ENCODE peak calls at places on chromosome 16, in nine cellular contexts. One of them, this sample, is unnamed.
A peak's percentile ranks its signal among the peaks of the same experiment; 100 is the strongest.

GRCh38 chr16:65114527-65114926 is 7.3 kb downstream of the CDH11 start:
- DNase-seq in Right ventricle myocardium superior: no peak
- DNase-seq in neural progenitor cell: no peak
- DNase-seq in astrocyte of the hippocampus: peak; percentile 46
- DNase-seq in naive thymus-derived CD8-positive, alpha-beta T cell: no peak
- DNase-seq in DMS153: no peak
- DNase-seq in activated T-helper 1 cell treated with anti-CD3 and anti-CD28 coated beads, Interleukin-12 subunit alpha, Interleukin-12 subunit beta, Interleukin-2, Interleukin-4 antibody, amounts not matched to agents 30 ng/mL and 10 ng/mL and 1 ng/mL, durations not matched to agents 14 hours and 24 hours and 36 hours: no peak
- DNase-seq in tibial nerve: no peak
- DNase-seq in GM23338: no peak
- DNase-seq in this sample: no peak

GRCh38 chr16:73059779-73060178 is 11.9 kb upstream of the ZFHX3 start:
- DNase-seq in Right ventricle myocardium superior: no peak
- DNase-seq in neural progenitor cell: no peak
- DNase-seq in astrocyte of the hippocampus: peak; percentile 21
- DNase-seq in naive thymus-derived CD8-positive, alpha-beta T cell: no peak
- DNase-seq in DMS153: no peak
- DNase-seq in activated T-helper 1 cell treated with anti-CD3 and anti-CD28 coated beads, Interleukin-12 subunit alpha, Interleukin-12 subunit beta, Interleukin-2, Interleukin-4 antibody, amounts not matched to agents 30 ng/mL and 10 ng/mL and 1 ng/mL, durations not matched to agents 14 hours and 24 hours and 36 hours: no peak
- DNase-seq in tibial nerve: no peak
- DNase-seq in GM23338: no peak
- DNase-seq in this sample: no peak

GRCh38 chr16:51153275-51153991 is 2.4 kb upstream of the SALL1 start:
- DNase-seq in Right ventricle myocardium superior: no peak
- DNase-seq in neural progenitor cell: peak; percentile 76
- DNase-seq in astrocyte of the hippocampus: peak; percentile 70
- DNase-seq in naive thymus-derived CD8-positive, alpha-beta T cell: no peak
- DNase-seq in DMS153: no peak
- DNase-seq in activated T-helper 1 cell treated with anti-CD3 and anti-CD28 coated beads, Interleukin-12 subunit alpha, Interleukin-12 subunit beta, Interleukin-2, Interleukin-4 antibody, amounts not matched to agents 30 ng/mL and 10 ng/mL and 1 ng/mL, durations not matched to agents 14 hours and 24 hours and 36 hours: no peak
- DNase-seq in tibial nerve: no peak
- DNase-seq in GM23338: peak; percentile 62
- DNase-seq in this sample: no peak

GRCh38 chr16:73125860-73126259 is 77.9 kb upstream of the ZFHX3 start:
- DNase-seq in Right ventricle myocardium superior: no peak
- DNase-seq in neural progenitor cell: no peak
- DNase-seq in astrocyte of the hippocampus: peak; percentile 45
- DNase-seq in naive thymus-derived CD8-positive, alpha-beta T cell: no peak
- DNase-seq in DMS153: no peak
- DNase-seq in activated T-helper 1 cell treated with anti-CD3 and anti-CD28 coated beads, Interleukin-12 subunit alpha, Interleukin-12 subunit beta, Interleukin-2, Interleukin-4 antibody, amounts not matched to agents 30 ng/mL and 10 ng/mL and 1 ng/mL, durations not matched to agents 14 hours and 24 hours and 36 hours: no peak
- DNase-seq in tibial nerve: no peak
- DNase-seq in GM23338: no peak
- DNase-seq in this sample: no peak

GRCh38 chr16:56203052-56203451 is 11.8 kb downstream of the GNAO1 start:
- DNase-seq in Right ventricle myocardium superior: peak; percentile 50
- DNase-seq in neural progenitor cell: peak; percentile 56
- DNase-seq in astrocyte of the hippocampus: no peak
- DNase-seq in naive thymus-derived CD8-positive, alpha-beta T cell: no peak
- DNase-seq in DMS153: no peak
- DNase-seq in activated T-helper 1 cell treated with anti-CD3 and anti-CD28 coated beads, Interleukin-12 subunit alpha, Interleukin-12 subunit beta, Interleukin-2, Interleukin-4 antibody, amounts not matched to agents 30 ng/mL and 10 ng/mL and 1 ng/mL, durations not matched to agents 14 hours and 24 hours and 36 hours: peak; percentile 37
- DNase-seq in tibial nerve: no peak
- DNase-seq in GM23338: peak; percentile 79
- DNase-seq in this sample: peak; percentile 47

GRCh38 chr16:35744084-35744483 is 2284.7 kb downstream of the TP53TG3F start:
- DNase-seq in Right ventricle myocardium superior: no peak
- DNase-seq in neural progenitor cell: no peak
- DNase-seq in astrocyte of the hippocampus: no peak
- DNase-seq in naive thymus-derived CD8-positive, alpha-beta T cell: no peak
- DNase-seq in DMS153: no peak
- DNase-seq in activated T-helper 1 cell treated with anti-CD3 and anti-CD28 coated beads, Interleukin-12 subunit alpha, Interleukin-12 subunit beta, Interleukin-2, Interleukin-4 antibody, amounts not matched to agents 30 ng/mL and 10 ng/mL and 1 ng/mL, durations not matched to agents 14 hours and 24 hours and 36 hours: no peak
- DNase-seq in tibial nerve: no peak
- DNase-seq in GM23338: no peak
- DNase-seq in this sample: no peak

GRCh38 chr16:23998771-23999170 is 163.0 kb downstream of the PRKCB start:
- DNase-seq in Right ventricle myocardium superior: no peak
- DNase-seq in neural progenitor cell: no peak
- DNase-seq in astrocyte of the hippocampus: no peak
- DNase-seq in naive thymus-derived CD8-positive, alpha-beta T cell: no peak
- DNase-seq in DMS153: no peak
- DNase-seq in activated T-helper 1 cell treated with anti-CD3 and anti-CD28 coated beads, Interleukin-12 subunit alpha, Interleukin-12 subunit beta, Interleukin-2, Interleukin-4 antibody, amounts not matched to agents 30 ng/mL and 10 ng/mL and 1 ng/mL, durations not matched to agents 14 hours and 24 hours and 36 hours: no peak
- DNase-seq in tibial nerve: no peak
- DNase-seq in GM23338: no peak
- DNase-seq in this sample: no peak

GRCh38 chr16:30041841-30042240 is 10.8 kb upstream of the TLCD3B start:
- DNase-seq in Right ventricle myocardium superior: no peak
- DNase-seq in neural progenitor cell: no peak
- DNase-seq in astrocyte of the hippocampus: no peak
- DNase-seq in naive thymus-derived CD8-positive, alpha-beta T cell: no peak
- DNase-seq in DMS153: no peak
- DNase-seq in activated T-helper 1 cell treated with anti-CD3 and anti-CD28 coated beads, Interleukin-12 subunit alpha, Interleukin-12 subunit beta, Interleukin-2, Interleukin-4 antibody, amounts not matched to agents 30 ng/mL and 10 ng/mL and 1 ng/mL, durations not matched to agents 14 hours and 24 hours and 36 hours: no peak
- DNase-seq in tibial nerve: peak; percentile 16
- DNase-seq in GM23338: peak; percentile 40
- DNase-seq in this sample: no peak

GRCh38 chr16:62363451-62363850 is 327.2 kb upstream of the CDH8 start:
- DNase-seq in Right ventricle myocardium superior: no peak
- DNase-seq in neural progenitor cell: peak; percentile 73
- DNase-seq in astrocyte of the hippocampus: peak; percentile 39
- DNase-seq in naive thymus-derived CD8-positive, alpha-beta T cell: no peak
- DNase-seq in DMS153: no peak
- DNase-seq in activated T-helper 1 cell treated with anti-CD3 and anti-CD28 coated beads, Interleukin-12 subunit alpha, Interleukin-12 subunit beta, Interleukin-2, Interleukin-4 antibody, amounts not matched to agents 30 ng/mL and 10 ng/mL and 1 ng/mL, durations not matched to agents 14 hours and 24 hours and 36 hours: no peak
- DNase-seq in tibial nerve: no peak
- DNase-seq in GM23338: peak; percentile 74
- DNase-seq in this sample: no peak

GRCh38 chr16:81600275-81600674 is 155.7 kb downstream of the CMIP start:
- DNase-seq in Right ventricle myocardium superior: no peak
- DNase-seq in neural progenitor cell: peak; percentile 35
- DNase-seq in astrocyte of the hippocampus: peak; percentile 88
- DNase-seq in naive thymus-derived CD8-positive, alpha-beta T cell: no peak
- DNase-seq in DMS153: no peak
- DNase-seq in activated T-helper 1 cell treated with anti-CD3 and anti-CD28 coated beads, Interleukin-12 subunit alpha, Interleukin-12 subunit beta, Interleukin-2, Interleukin-4 antibody, amounts not matched to agents 30 ng/mL and 10 ng/mL and 1 ng/mL, durations not matched to agents 14 hours and 24 hours and 36 hours: no peak
- DNase-seq in tibial nerve: no peak
- DNase-seq in GM23338: no peak
- DNase-seq in this sample: no peak

GRCh38 chr16:46688657-46689491 is at the start of gene VPS35:
- DNase-seq in Right ventricle myocardium superior: peak; percentile 100
- DNase-seq in neural progenitor cell: peak; percentile 100
- DNase-seq in astrocyte of the hippocampus: peak; percentile 99
- DNase-seq in naive thymus-derived CD8-positive, alpha-beta T cell: peak; percentile 100
- DNase-seq in DMS153: peak; percentile 87
- DNase-seq in activated T-helper 1 cell treated with anti-CD3 and anti-CD28 coated beads, Interleukin-12 subunit alpha, Interleukin-12 subunit beta, Interleukin-2, Interleukin-4 antibody, amounts not matched to agents 30 ng/mL and 10 ng/mL and 1 ng/mL, durations not matched to agents 14 hours and 24 hours and 36 hours: peak; percentile 100
- DNase-seq in tibial nerve: peak; percentile 100
- DNase-seq in GM23338: peak; percentile 99
- DNase-seq in this sample: peak; percentile 100

GRCh38 chr16:15798671-15799070 is 58.2 kb downstream of the MYH11 start:
- DNase-seq in Right ventricle myocardium superior: no peak
- DNase-seq in neural progenitor cell: no peak
- DNase-seq in astrocyte of the hippocampus: no peak
- DNase-seq in naive thymus-derived CD8-positive, alpha-beta T cell: no peak
- DNase-seq in DMS153: no peak
- DNase-seq in activated T-helper 1 cell treated with anti-CD3 and anti-CD28 coated beads, Interleukin-12 subunit alpha, Interleukin-12 subunit beta, Interleukin-2, Interleukin-4 antibody, amounts not matched to agents 30 ng/mL and 10 ng/mL and 1 ng/mL, durations not matched to agents 14 hours and 24 hours and 36 hours: no peak
- DNase-seq in tibial nerve: no peak
- DNase-seq in GM23338: no peak
- DNase-seq in this sample: no peak

GRCh38 chr16:85372627-85373372 is 240.3 kb upstream of the GSE1 start:
- DNase-seq in Right ventricle myocardium superior: no peak
- DNase-seq in neural progenitor cell: no peak
- DNase-seq in astrocyte of the hippocampus: peak; percentile 75
- DNase-seq in naive thymus-derived CD8-positive, alpha-beta T cell: no peak
- DNase-seq in DMS153: no peak
- DNase-seq in activated T-helper 1 cell treated with anti-CD3 and anti-CD28 coated beads, Interleukin-12 subunit alpha, Interleukin-12 subunit beta, Interleukin-2, Interleukin-4 antibody, amounts not matched to agents 30 ng/mL and 10 ng/mL and 1 ng/mL, durations not matched to agents 14 hours and 24 hours and 36 hours: no peak
- DNase-seq in tibial nerve: no peak
- DNase-seq in GM23338: no peak
- DNase-seq in this sample: no peak

GRCh38 chr16:28289939-28290862 is 2.1 kb upstream of the SBK1 start:
- DNase-seq in Right ventricle myocardium superior: no peak
- DNase-seq in neural progenitor cell: no peak
- DNase-seq in astrocyte of the hippocampus: no peak
- DNase-seq in naive thymus-derived CD8-positive, alpha-beta T cell: no peak
- DNase-seq in DMS153: no peak
- DNase-seq in activated T-helper 1 cell treated with anti-CD3 and anti-CD28 coated beads, Interleukin-12 subunit alpha, Interleukin-12 subunit beta, Interleukin-2, Interleukin-4 antibody, amounts not matched to agents 30 ng/mL and 10 ng/mL and 1 ng/mL, durations not matched to agents 14 hours and 24 hours and 36 hours: no peak
- DNase-seq in tibial nerve: no peak
- DNase-seq in GM23338: no peak
- DNase-seq in this sample: no peak

GRCh38 chr16:1533443-1533951 is at the start of gene TMEM204:
- DNase-seq in Right ventricle myocardium superior: peak; percentile 87
- DNase-seq in neural progenitor cell: no peak
- DNase-seq in astrocyte of the hippocampus: no peak
- DNase-seq in naive thymus-derived CD8-positive, alpha-beta T cell: peak; percentile 63
- DNase-seq in DMS153: no peak
- DNase-seq in activated T-helper 1 cell treated with anti-CD3 and anti-CD28 coated beads, Interleukin-12 subunit alpha, Interleukin-12 subunit beta, Interleukin-2, Interleukin-4 antibody, amounts not matched to agents 30 ng/mL and 10 ng/mL and 1 ng/mL, durations not matched to agents 14 hours and 24 hours and 36 hours: peak; percentile 47
- DNase-seq in tibial nerve: peak; percentile 49
- DNase-seq in GM23338: peak; percentile 33
- DNase-seq in this sample: peak; percentile 52

GRCh38 chr16:58836427-58836826 is 102.3 kb upstream of the GOT2 start:
- DNase-seq in Right ventricle myocardium superior: no peak
- DNase-seq in neural progenitor cell: no peak
- DNase-seq in astrocyte of the hippocampus: no peak
- DNase-seq in naive thymus-derived CD8-positive, alpha-beta T cell: no peak
- DNase-seq in DMS153: no peak
- DNase-seq in activated T-helper 1 cell treated with anti-CD3 and anti-CD28 coated beads, Interleukin-12 subunit alpha, Interleukin-12 subunit beta, Interleukin-2, Interleukin-4 antibody, amounts not matched to agents 30 ng/mL and 10 ng/mL and 1 ng/mL, durations not matched to agents 14 hours and 24 hours and 36 hours: no peak
- DNase-seq in tibial nerve: no peak
- DNase-seq in GM23338: peak; percentile 4
- DNase-seq in this sample: no peak

GRCh38 chr16:10981697-10982216 is 37.4 kb downstream of the CLEC16A start:
- DNase-seq in Right ventricle myocardium superior: no peak
- DNase-seq in neural progenitor cell: no peak
- DNase-seq in astrocyte of the hippocampus: no peak
- DNase-seq in naive thymus-derived CD8-positive, alpha-beta T cell: no peak
- DNase-seq in DMS153: no peak
- DNase-seq in activated T-helper 1 cell treated with anti-CD3 and anti-CD28 coated beads, Interleukin-12 subunit alpha, Interleukin-12 subunit beta, Interleukin-2, Interleukin-4 antibody, amounts not matched to agents 30 ng/mL and 10 ng/mL and 1 ng/mL, durations not matched to agents 14 hours and 24 hours and 36 hours: peak; percentile 34
- DNase-seq in tibial nerve: no peak
- DNase-seq in GM23338: peak; percentile 73
- DNase-seq in this sample: peak; percentile 33

GRCh38 chr16:70659546-70659945 is 13.2 kb downstream of the IL34 start:
- DNase-seq in Right ventricle myocardium superior: no peak
- DNase-seq in neural progenitor cell: no peak
- DNase-seq in astrocyte of the hippocampus: no peak
- DNase-seq in naive thymus-derived CD8-positive, alpha-beta T cell: no peak
- DNase-seq in DMS153: no peak
- DNase-seq in activated T-helper 1 cell treated with anti-CD3 and anti-CD28 coated beads, Interleukin-12 subunit alpha, Interleukin-12 subunit beta, Interleukin-2, Interleukin-4 antibody, amounts not matched to agents 30 ng/mL and 10 ng/mL and 1 ng/mL, durations not matched to agents 14 hours and 24 hours and 36 hours: no peak
- DNase-seq in tibial nerve: no peak
- DNase-seq in GM23338: no peak
- DNase-seq in this sample: no peak

GRCh38 chr16:20137194-20137593 is 63.5 kb upstream of the GPR139 start:
- DNase-seq in Right ventricle myocardium superior: no peak
- DNase-seq in neural progenitor cell: no peak
- DNase-seq in astrocyte of the hippocampus: no peak
- DNase-seq in naive thymus-derived CD8-positive, alpha-beta T cell: no peak
- DNase-seq in DMS153: no peak
- DNase-seq in activated T-helper 1 cell treated with anti-CD3 and anti-CD28 coated beads, Interleukin-12 subunit alpha, Interleukin-12 subunit beta, Interleukin-2, Interleukin-4 antibody, amounts not matched to agents 30 ng/mL and 10 ng/mL and 1 ng/mL, durations not matched to agents 14 hours and 24 hours and 36 hours: no peak
- DNase-seq in tibial nerve: no peak
- DNase-seq in GM23338: peak; percentile 39
- DNase-seq in this sample: no peak

GRCh38 chr16:10219742-10220141 is 37.5 kb upstream of the GRIN2A start:
- DNase-seq in Right ventricle myocardium superior: no peak
- DNase-seq in neural progenitor cell: no peak
- DNase-seq in astrocyte of the hippocampus: no peak
- DNase-seq in naive thymus-derived CD8-positive, alpha-beta T cell: no peak
- DNase-seq in DMS153: no peak
- DNase-seq in activated T-helper 1 cell treated with anti-CD3 and anti-CD28 coated beads, Interleukin-12 subunit alpha, Interleukin-12 subunit beta, Interleukin-2, Interleukin-4 antibody, amounts not matched to agents 30 ng/mL and 10 ng/mL and 1 ng/mL, durations not matched to agents 14 hours and 24 hours and 36 hours: no peak
- DNase-seq in tibial nerve: no peak
- DNase-seq in GM23338: no peak
- DNase-seq in this sample: no peak

GRCh38 chr16:50146479-50147435 is 6.3 kb upstream of the TENT4B start:
- DNase-seq in Right ventricle myocardium superior: no peak
- DNase-seq in neural progenitor cell: no peak
- DNase-seq in astrocyte of the hippocampus: peak; percentile 53
- DNase-seq in naive thymus-derived CD8-positive, alpha-beta T cell: no peak
- DNase-seq in DMS153: no peak
- DNase-seq in activated T-helper 1 cell treated with anti-CD3 and anti-CD28 coated beads, Interleukin-12 subunit alpha, Interleukin-12 subunit beta, Interleukin-2, Interleukin-4 antibody, amounts not matched to agents 30 ng/mL and 10 ng/mL and 1 ng/mL, durations not matched to agents 14 hours and 24 hours and 36 hours: no peak
- DNase-seq in tibial nerve: no peak
- DNase-seq in GM23338: no peak
- DNase-seq in this sample: no peak

GRCh38 chr16:65754799-65755691 is 611.4 kb upstream of the CDH5 start:
- DNase-seq in Right ventricle myocardium superior: no peak
- DNase-seq in neural progenitor cell: no peak
- DNase-seq in astrocyte of the hippocampus: no peak
- DNase-seq in naive thymus-derived CD8-positive, alpha-beta T cell: no peak
- DNase-seq in DMS153: no peak
- DNase-seq in activated T-helper 1 cell treated with anti-CD3 and anti-CD28 coated beads, Interleukin-12 subunit alpha, Interleukin-12 subunit beta, Interleukin-2, Interleukin-4 antibody, amounts not matched to agents 30 ng/mL and 10 ng/mL and 1 ng/mL, durations not matched to agents 14 hours and 24 hours and 36 hours: no peak
- DNase-seq in tibial nerve: no peak
- DNase-seq in GM23338: no peak
- DNase-seq in this sample: no peak

This sample was measured in activated T-cell treated with anti-CD3 and anti-CD28 coated beads, Interleukin-2, amount 50 U/mL, for 1 hour.